ENCODE peak calls at places on chromosomes 6 and 20, in ten cellular contexts. L is astrocyte of the spinal cord, Y is IMR-90, Z is brain microvascular endothelial cell, E is cardiac muscle cell, R is esophagus squamous epithelium, S is ascending aorta, F is endothelial cell of umbilical vein, J is GM13976, K is A549. B is an unnamed sample.
A peak's percentile ranks its signal among the peaks of the same experiment; 100 is the strongest.

GRCh38 chr6:150175611-150176151 is 32.8 kb downstream of the PPP1R14C start:
- DNase-seq in L (no peak), Y (no peak), Z (no peak), E (no peak), R (no peak), S (no peak), F (no peak), J (no peak), K (no peak), B (no peak)

GRCh38 chr20:21618697-21619421 is 86.6 kb upstream of the PAX1 start:
- DNase-seq in L (no peak), Y (no peak), Z (no peak), E (no peak), R (no peak), S (no peak), F (no peak), J (no peak), K (no peak), B (no peak)

GRCh38 chr6:139582956-139583355 is 208.5 kb upstream of the CITED2 start:
- DNase-seq in L (no peak), Y (peak; percentile 48), Z (peak; percentile 35), E (no peak), R (no peak), S (no peak), F (no peak), J (no peak), K (no peak), B (no peak)

GRCh38 chr20:47809161-47809560 is 23.9 kb upstream of the SULF2 start:
- DNase-seq in L (no peak), Y (no peak), Z (no peak), E (no peak), R (no peak), S (no peak), F (no peak), J (no peak), K (no peak), B (no peak)

GRCh38 chr20:34547844-34548613 is 10.5 kb upstream of the MAP1LC3A start:
- DNase-seq in L (no peak), Y (no peak), Z (no peak), E (no peak), R (no peak), S (no peak), F (no peak), J (no peak), K (no peak), B (no peak)

GRCh38 chr6:124099520-124099919 is 295.9 kb downstream of the NKAIN2 start:
- DNase-seq in L (no peak), Y (no peak), Z (no peak), E (no peak), R (no peak), S (no peak), F (no peak), J (no peak), K (no peak), B (no peak)

GRCh38 chr20:2538931-2539330 is 2.6 kb downstream of the TMC2 start:
- DNase-seq in L (no peak), Y (no peak), Z (no peak), E (no peak), R (no peak), S (no peak), F (no peak), J (no peak), K (no peak), B (no peak)

GRCh38 chr20:4546342-4546741 is 175.4 kb upstream of the PRND start:
- DNase-seq in L (no peak), Y (no peak), Z (no peak), E (no peak), R (no peak), S (no peak), F (no peak), J (no peak), K (no peak), B (no peak)

GRCh38 chr6:33211666-33212422 is 3.5 kb downstream of the RING1 start:
- DNase-seq in L (no peak), Y (no peak), Z (no peak), E (no peak), R (no peak), S (no peak), F (no peak), J (peak; percentile 24), K (no peak), B (no peak)
- TF ChIP-seq CTCF in L (no peak), Y (no peak), Z (no peak), E (no peak), R (no peak), S (no peak), F (no peak), J (no peak), K (no peak), B (no peak)

GRCh38 chr20:53751394-53752368 is 158.0 kb upstream of the ZNF217 start:
- DNase-seq in L (no peak), Y (no peak), Z (no peak), E (peak; percentile 2), R (no peak), S (no peak), F (peak; percentile 23), J (no peak), K (no peak), B (no peak)
- TF ChIP-seq CTCF in L (no peak), Y (no peak), Z (no peak), E (no peak), R (no peak), S (no peak), F (no peak), J (no peak), K (no peak), B (no peak)

GRCh38 chr6:43496370-43497128 is 13.6 kb downstream of the LRRC73 start:
- DNase-seq in L (peak; percentile 34), Y (peak; percentile 62), Z (peak; percentile 38), E (peak; percentile 65), R (no peak), S (no peak), F (peak; percentile 27), J (peak; percentile 68), K (peak; percentile 52), B (no peak)
- TF ChIP-seq CTCF in L (peak; percentile 66), Y (peak; percentile 77), Z (peak; percentile 77), E (peak; percentile 60), R (peak; percentile 72), S (peak; percentile 65), F (peak; percentile 30), J (peak; percentile 45), K (peak; percentile 27), B (peak; percentile 62)

GRCh38 chr6:15285682-15286294 is 39.9 kb downstream of the JARID2 start:
- DNase-seq in L (no peak), Y (peak; percentile 47), Z (no peak), E (no peak), R (no peak), S (no peak), F (peak; percentile 37), J (no peak), K (no peak), B (no peak)
- TF ChIP-seq CTCF in L (no peak), Y (peak; percentile 12), Z (no peak), E (peak; percentile 20), R (no peak), S (no peak), F (no peak), J (no peak), K (peak; percentile 10), B (peak; percentile 9)

GRCh38 chr6:10719386-10720228 is 3.3 kb upstream of the TMEM14C start:
- DNase-seq in L (peak; percentile 7), Y (no peak), Z (peak; percentile 14), E (no peak), R (no peak), S (no peak), F (peak; percentile 24), J (no peak), K (no peak), B (no peak)

GRCh38 chr6:10721850-10722569 is 860 bp upstream of the TMEM14C start:
- DNase-seq in L (no peak), Y (no peak), Z (no peak), E (no peak), R (no peak), S (no peak), F (no peak), J (no peak), K (no peak), B (no peak)

GRCh38 chr6:10722570-10722819 is 375 bp upstream of the TMEM14C start:
- DNase-seq in L (no peak), Y (no peak), Z (no peak), E (no peak), R (no peak), S (no peak), F (no peak), J (no peak), K (no peak), B (no peak)

GRCh38 chr6:10722820-10723651 is at the start of gene TMEM14C:
- DNase-seq in L (peak; percentile 99), Y (peak; percentile 99), Z (peak; percentile 98), E (peak; percentile 100), R (peak; percentile 85), S (peak; percentile 95), F (peak; percentile 98), J (peak; percentile 98), K (peak; percentile 91), B (peak; percentile 95)

DNA sequence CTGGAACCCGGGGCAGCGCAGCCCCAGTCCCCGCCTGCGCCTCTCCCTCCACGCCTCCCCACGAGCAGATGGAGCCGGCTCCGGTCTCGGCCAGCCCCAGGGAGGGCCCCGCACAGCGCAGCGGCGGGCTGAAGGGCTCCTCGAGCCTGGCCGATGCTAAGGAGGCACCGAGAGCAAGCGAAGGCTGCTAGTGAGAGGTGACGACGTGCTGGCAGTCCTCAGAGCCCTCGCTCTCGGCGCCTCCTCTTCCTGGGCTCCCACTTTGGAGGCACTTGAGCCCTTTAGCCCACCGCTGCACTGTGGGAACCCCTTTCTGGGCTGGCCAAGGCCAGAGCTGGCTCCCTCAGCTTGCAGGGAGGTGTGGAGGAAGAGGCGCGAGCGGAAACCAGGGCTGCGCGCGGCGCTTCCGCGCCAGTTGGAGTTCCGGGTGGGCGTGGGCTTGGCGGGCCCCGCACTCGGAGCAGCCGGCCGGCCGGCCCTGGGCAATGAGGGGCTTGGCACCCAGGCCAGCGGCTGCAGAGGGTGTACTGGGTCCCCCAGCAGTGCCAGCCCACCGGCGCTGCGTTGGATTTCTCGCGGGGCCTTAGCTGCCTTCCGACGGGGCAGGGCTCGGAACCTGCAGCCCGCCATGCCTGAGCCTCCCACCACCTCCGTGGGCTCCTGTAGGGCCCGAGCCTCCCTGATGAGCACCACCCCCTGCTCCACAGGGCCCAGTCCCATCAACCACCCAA is 2.5 kb upstream of the TMEM14C start:
- DNase-seq in L (peak; percentile 22), Y (peak; percentile 17), Z (no peak), E (no peak), R (no peak), S (no peak), F (peak; percentile 54), J (peak; percentile 46), K (no peak), B (no peak)
- TF ChIP-seq CTCF in L (no peak), Y (no peak), Z (no peak), E (no peak), R (no peak), S (no peak), F (no peak), J (no peak), K (no peak), B (no peak)

B was measured in AG09319.